ENCODE peak calls at places on chromosomes 12 and 14, in five cellular contexts. Z is ovary, C is PC-3, P is GM06990, L is lung. R is an unnamed sample.

GRCh38 chr14:47660158-47660557 is 15.2 kb downstream of the MDGA2 start:
- DNase-seq in C (no peak), Z (no peak), P (no peak), L (no peak), R (no peak)

GRCh38 chr14:94681300-94682060 is 69.3 kb downstream of the SERPINA3 start:
- DNase-seq in P (no peak), Z (peak), C (peak), L (no peak), R (no peak)

GRCh38 chr12:64735447-64735846 is 23.8 kb downstream of the GNS start:
- DNase-seq in L (no peak), P (no peak), Z (no peak), C (no peak), R (no peak)

GRCh38 chr12:26919216-26919555 is 18.6 kb downstream of the INTS13 start:
- DNase-seq in C (no peak), L (no peak), Z (no peak), P (no peak), R (no peak)

GRCh38 chr12:102568151-102568815 is 87.9 kb upstream of the IGF1 start:
- DNase-seq in P (no peak), Z (no peak), C (no peak), L (no peak), R (no peak)

GRCh38 chr14:102323102-102323501 is 3.6 kb downstream of the ZNF839 start:
- DNase-seq in L (peak), P (no peak), C (peak), Z (peak), R (no peak)

GRCh38 chr12:100820314-100820713 is 25.7 kb downstream of the ANO4 start:
- DNase-seq in Z (no peak), L (no peak), C (no peak), P (no peak), R (no peak)

GRCh38 chr14:104436741-104437701 is 142.5 kb upstream of the C14orf180 start:
- DNase-seq in P (no peak), C (no peak), L (peak), Z (no peak), R (no peak)

GRCh38 chr14:34324363-34324795 is 137.7 kb downstream of the SPTSSA start:
- DNase-seq in L (no peak), Z (no peak), C (peak), P (no peak), R (peak)

GRCh38 chr14:78509516-78509915 is 339.3 kb downstream of the NRXN3 start:
- DNase-seq in L (no peak), Z (no peak), P (no peak), C (no peak), R (no peak)

GRCh38 chr12:32875990-32876389 is 20.6 kb downstream of the PKP2 start:
- DNase-seq in C (no peak), Z (no peak), P (no peak), L (no peak), R (no peak)

GRCh38 chr14:101624579-101624978 is 63.3 kb downstream of the DIO3 start:
- DNase-seq in P (no peak), L (no peak), Z (no peak), C (no peak), R (no peak)

GRCh38 chr14:23252420-23253333 is 14.9 kb downstream of the RNF212B start:
- DNase-seq in P (no peak), Z (no peak), C (no peak), L (no peak), R (no peak)

GRCh38 chr12:93146278-93146939 is 217.3 kb upstream of the EEA1 start:
- DNase-seq in Z (no peak), C (peak), L (no peak), P (no peak), R (no peak)

GRCh38 chr12:109606261-109607028 is 32.9 kb downstream of the MVK start:
- DNase-seq in Z (no peak), P (no peak), C (no peak), L (no peak), R (no peak)

GRCh38 chr14:77275041-77275854 is 4.2 kb upstream of the NGB start:
- DNase-seq in C (no peak), L (no peak), P (no peak), Z (no peak), R (no peak)

GRCh38 chr12:44502681-44503080 is 373.4 kb downstream of the NELL2 start:
- DNase-seq in L (no peak), P (no peak), Z (no peak), C (no peak), R (no peak)

GRCh38 chr14:102591372-102591943 is 991 bp upstream of the RCOR1 start:
- DNase-seq in L (peak), Z (peak), P (no peak), C (no peak), R (peak)

GRCh38 chr14:87888136-87888999 is 104.6 kb downstream of the GALC start:
- DNase-seq in Z (no peak), L (no peak), P (no peak), C (peak), R (no peak)

GRCh38 chr12:67506739-67507138 is 141.8 kb upstream of the DYRK2 start:
- DNase-seq in C (no peak), Z (no peak), P (no peak), L (no peak), R (no peak)

GRCh38 chr12:100995201-100995600 is 200.6 kb downstream of the ANO4 start:
- DNase-seq in C (peak), Z (no peak), L (no peak), P (peak), R (peak)

GRCh38 chr14:86532219-86532618 is 1002.3 kb downstream of the FLRT2 start:
- DNase-seq in P (no peak), C (peak), L (no peak), Z (no peak), R (no peak)

GRCh38 chr12:54159140-54159539 is 29.6 kb downstream of the SMUG1 start:
- DNase-seq in P (peak), Z (no peak), C (no peak), L (no peak), R (peak)
- TF ChIP-seq CTCF in P (peak), Z (no peak), C (no peak), L (no peak), R (no peak)

DNA sequence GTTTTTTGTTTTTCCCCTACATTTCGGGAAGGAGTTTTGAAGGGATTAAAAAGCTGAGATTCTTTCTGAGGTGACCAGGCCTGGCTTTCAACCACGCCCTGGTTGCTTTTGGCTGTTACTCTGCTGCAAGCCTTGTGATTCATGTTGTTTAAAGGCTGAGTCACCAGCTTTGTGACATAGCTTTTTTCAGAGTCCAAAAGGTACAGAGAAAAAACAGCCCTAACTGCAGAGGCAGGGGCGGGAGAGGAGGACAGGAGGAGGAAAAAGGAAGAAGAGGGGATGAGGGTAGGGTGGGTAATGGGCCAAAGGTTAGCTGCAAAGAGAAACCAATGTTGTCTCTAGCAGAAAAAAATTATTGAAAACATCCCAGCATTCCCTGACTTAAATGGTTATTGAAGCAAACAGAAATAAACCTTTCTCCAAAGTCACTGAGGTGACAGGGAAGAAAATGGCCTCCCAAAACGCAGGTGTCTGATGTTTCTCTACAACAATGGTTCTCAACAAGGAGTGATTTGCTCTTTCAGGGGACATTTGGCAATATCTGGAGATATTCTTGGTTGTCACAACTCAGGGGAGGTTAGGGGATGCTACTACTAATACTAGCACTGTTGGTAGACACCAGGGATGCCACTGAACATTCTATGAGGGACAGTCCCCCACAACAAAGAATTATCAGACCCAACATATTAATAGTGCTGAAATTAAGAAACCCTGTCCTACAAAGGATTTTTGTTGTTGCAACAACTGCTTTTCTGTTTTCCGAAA is 2.1 kb upstream of the UBC start:
- DNase-seq in Z (peak), L (peak), C (peak), P (no peak), R (no peak)
- TF ChIP-seq CTCF in Z (no peak), L (no peak), C (no peak), P (no peak), R (no peak)

GRCh38 chr12:131098178-131098981 is 144.7 kb downstream of the ADGRD1 start:
- DNase-seq in Z (peak), C (no peak), P (no peak), L (no peak), R (no peak)

GRCh38 chr12:131094831-131095805 is 141.4 kb downstream of the ADGRD1 start:
- DNase-seq in C (no peak), Z (peak), L (no peak), P (no peak), R (no peak)

GRCh38 chr12:131097247-131098177 is 143.8 kb downstream of the ADGRD1 start:
- DNase-seq in P (no peak), Z (peak), C (no peak), L (no peak), R (no peak)

GRCh38 chr12:131095826-131096680 is 142.3 kb downstream of the ADGRD1 start:
- DNase-seq in Z (peak), P (no peak), C (no peak), L (no peak), R (no peak)

DNA sequence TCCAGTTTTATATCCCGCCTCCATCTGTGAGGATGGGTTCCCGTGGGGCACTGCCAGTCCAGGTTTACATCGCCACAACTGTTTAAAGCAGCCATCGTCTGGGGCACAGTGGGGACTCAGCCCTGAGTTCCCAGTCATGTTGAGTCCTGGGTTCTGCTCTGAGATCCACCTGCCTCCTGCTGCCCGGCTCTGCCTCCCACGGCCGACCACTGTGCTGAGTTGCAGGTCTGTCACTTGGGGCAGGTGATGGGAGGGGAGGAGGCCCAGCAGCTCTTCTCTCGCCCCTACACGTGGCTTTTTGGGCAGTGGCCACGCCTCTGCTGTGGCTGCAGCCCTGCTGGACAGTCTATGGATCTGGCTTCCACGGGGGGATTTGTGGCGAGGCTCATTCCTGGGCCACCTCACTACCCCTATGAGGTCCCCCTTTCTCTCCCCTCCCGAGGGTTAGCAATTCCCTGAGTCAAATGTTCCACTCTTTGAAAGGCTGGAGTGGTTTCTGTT is 143.0 kb downstream of the ADGRD1 start:
- DNase-seq in L (no peak), P (no peak), C (no peak), Z (peak), R (no peak)
- TF ChIP-seq CTCF in L (no peak), P (no peak), C (no peak), Z (no peak), R (no peak)

GRCh38 chr14:54314365-54315134 is 82.3 kb upstream of the CDKN3 start:
- DNase-seq in Z (no peak), P (no peak), C (no peak), L (no peak), R (no peak)
- TF ChIP-seq CTCF in Z (no peak), P (no peak), C (no peak), L (no peak), R (no peak)

GRCh38 chr12:5135126-5135525 is 91.4 kb downstream of the KCNA5 start:
- DNase-seq in Z (no peak), C (no peak), L (no peak), P (no peak), R (no peak)
- TF ChIP-seq CTCF in Z (no peak), C (no peak), L (no peak), P (no peak), R (no peak)

DNA sequence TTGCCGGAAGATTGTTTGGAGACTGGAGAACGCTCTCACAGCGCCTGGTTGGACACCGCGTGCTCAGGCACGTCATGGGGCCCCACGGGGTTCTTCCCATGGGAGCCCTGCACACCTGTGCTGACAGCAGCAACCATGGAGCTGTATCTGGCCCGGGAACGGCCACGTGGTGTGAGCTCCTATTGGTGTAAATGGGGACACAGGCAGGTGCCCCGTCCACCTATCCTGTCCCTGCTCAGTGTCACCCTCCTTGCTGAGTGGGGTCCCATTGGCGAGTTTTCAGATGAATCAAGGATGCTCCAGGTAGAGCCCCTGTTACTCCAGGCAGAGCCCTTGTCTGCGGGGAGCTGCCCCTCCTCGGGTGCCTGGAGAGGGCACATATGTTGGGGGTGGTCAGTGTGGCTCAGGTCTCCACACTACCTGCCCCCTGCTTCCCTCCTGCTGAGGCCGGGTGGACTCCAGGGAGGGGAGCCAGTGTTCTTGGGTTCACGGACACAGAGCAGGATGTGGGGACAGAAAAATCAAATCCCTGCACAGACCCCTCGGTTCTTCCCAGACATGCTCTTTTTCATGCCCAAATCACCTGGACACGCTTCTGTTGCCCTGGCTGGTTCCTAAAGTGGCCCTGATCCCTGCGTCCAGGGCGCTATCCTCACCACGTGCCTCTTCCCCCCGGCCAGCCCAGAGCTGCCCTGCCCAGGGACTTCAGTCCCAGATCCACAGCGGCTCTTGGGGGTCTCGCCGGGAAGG is 250.1 kb downstream of the ADGRD1 start:
- DNase-seq in C (no peak), Z (no peak), L (no peak), P (no peak), R (no peak)
- TF ChIP-seq CTCF in C (no peak), Z (no peak), L (no peak), P (no peak), R (no peak)

GRCh38 chr14:30656190-30656632 is 34.1 kb downstream of the SCFD1 start:
- DNase-seq in C (peak), L (no peak), Z (peak), P (no peak), R (no peak)
- TF ChIP-seq CTCF in C (peak), L (peak), Z (peak), P (peak), R (peak)

DNA sequence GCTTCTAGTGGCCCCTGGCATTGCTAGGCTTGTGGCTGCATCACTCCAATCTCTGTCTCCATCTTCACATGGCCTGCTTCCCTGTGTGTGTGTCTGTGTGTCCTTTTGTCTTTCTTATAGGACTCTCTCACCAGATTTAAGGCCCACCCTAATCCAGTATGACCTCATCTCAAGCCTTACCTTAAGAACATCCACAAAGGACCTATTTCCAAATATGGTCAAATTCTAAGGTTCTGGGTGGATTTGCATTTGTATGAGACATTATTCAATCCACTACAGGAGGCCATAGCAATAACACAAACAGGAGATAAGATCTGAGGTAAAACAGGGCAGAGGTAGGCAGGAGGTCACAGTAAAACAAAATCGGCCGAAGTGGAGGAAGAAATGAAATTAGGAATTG is 375.9 kb downstream of the BTG1 start:
- DNase-seq in L (no peak), P (no peak), Z (no peak), C (no peak), R (no peak)
- TF ChIP-seq CTCF in L (no peak), P (no peak), Z (no peak), C (no peak), R (no peak)

GRCh38 chr12:57853864-57854556 is 7.5 kb upstream of the CTDSP2 start:
- DNase-seq in P (no peak), Z (no peak), C (peak), L (no peak), R (no peak)
- TF ChIP-seq CTCF in P (no peak), Z (no peak), C (no peak), L (no peak), R (no peak)

GRCh38 chr14:92686763-92687427 is 61.5 kb downstream of the LGMN start:
- DNase-seq in L (peak), P (peak), Z (peak), C (peak), R (peak)
- TF ChIP-seq CTCF in L (peak), P (peak), Z (peak), C (peak), R (peak)

R was measured in GM13977.